ENCODE peak calls at places on chromosomes 16 and 17, in four cellular contexts. V is IMR-90, X is Panc1, T is neural progenitor cell. W is an unnamed sample.

GRCh38 chr17:63151981-63152523 is 186.0 kb downstream of the TANC2 start:
- DNase-seq in V (peak; percentile 63), X (no peak), T (peak; percentile 36), W (no peak)

GRCh38 chr17:44345497-44346026 is 460 bp downstream of the GRN start:
- DNase-seq in V (peak; percentile 59), X (no peak), T (peak; percentile 91), W (peak; percentile 56)

GRCh38 chr16:55346475-55346874 is 22.5 kb downstream of the IRX6 start:
- DNase-seq in V (no peak), X (no peak), T (no peak), W (no peak)

GRCh38 chr17:46831573-46832305 is 13.2 kb upstream of the WNT3 start:
- DNase-seq in V (no peak), X (no peak), T (no peak), W (no peak)

GRCh38 chr17:42325026-42325425 is 36.7 kb downstream of the STAT5A start:
- DNase-seq in V (peak; percentile 88), X (peak; percentile 81), T (no peak), W (no peak)

GRCh38 chr16:17356243-17356933 is 114.4 kb downstream of the XYLT1 start:
- DNase-seq in V (no peak), X (no peak), T (no peak), W (no peak)

GRCh38 chr17:45428050-45428953 is 4.4 kb downstream of the ARHGAP27 start:
- DNase-seq in V (peak; percentile 42), X (no peak), T (peak; percentile 87), W (peak; percentile 73)

GRCh38 chr17:5826384-5826783 is 242.1 kb upstream of the NLRP1 start:
- DNase-seq in V (peak; percentile 61), X (peak; percentile 46), T (no peak), W (no peak)

GRCh38 chr16:15887283-15887682 is 1.1 kb downstream of the CEP20 start:
- DNase-seq in V (no peak), X (no peak), T (no peak), W (no peak)

GRCh38 chr16:85528528-85529387 is 84.4 kb upstream of the GSE1 start:
- DNase-seq in V (no peak), X (no peak), T (no peak), W (peak; percentile 31)

GRCh38 chr17:11608396-11608795 is 10.1 kb downstream of the DNAH9 start:
- DNase-seq in V (no peak), X (no peak), T (no peak), W (no peak)

GRCh38 chr17:5785343-5785742 is 201.0 kb upstream of the NLRP1 start:
- DNase-seq in V (peak; percentile 76), X (no peak), T (no peak), W (no peak)

GRCh38 chr17:50425682-50426471 is at the start of gene ACSF2:
- DNase-seq in V (peak; percentile 22), X (no peak), T (peak; percentile 66), W (peak; percentile 79)

GRCh38 chr16:89722392-89723278 is 1.3 kb downstream of the ZNF276 start:
- DNase-seq in V (peak; percentile 16), X (no peak), T (peak; percentile 43), W (peak; percentile 80)

GRCh38 chr17:79413591-79413990 is 197.3 kb downstream of the RBFOX3 start:
- DNase-seq in V (no peak), X (no peak), T (no peak), W (no peak)

GRCh38 chr17:66837226-66837625 is 2.3 kb downstream of the CACNG5 start:
- DNase-seq in V (no peak), X (no peak), T (no peak), W (no peak)

GRCh38 chr17:14094676-14095075 is 25.4 kb downstream of the COX10 start:
- DNase-seq in V (no peak), X (no peak), T (no peak), W (no peak)

GRCh38 chr16:30186444-30186781 is 3.0 kb downstream of the CORO1A start:
- DNase-seq in V (no peak), X (no peak), T (no peak), W (no peak)

GRCh38 chr17:42872251-42872965 is 21.4 kb downstream of the AOC3 start:
- DNase-seq in V (peak; percentile 10), X (no peak), T (no peak), W (no peak)

GRCh38 chr16:73329363-73330306 is 281.7 kb upstream of the ZFHX3 start:
- DNase-seq in V (no peak), X (no peak), T (peak; percentile 51), W (no peak)

GRCh38 chr17:82072827-82073226 is 7.2 kb upstream of the DUS1L start:
- DNase-seq in V (no peak), X (no peak), T (no peak), W (no peak)

GRCh38 chr16:77132051-77132618 is 58.9 kb upstream of the MON1B start:
- DNase-seq in V (no peak), X (no peak), T (no peak), W (no peak)

GRCh38 chr16:73040735-73041402 is 7.1 kb downstream of the ZFHX3 start:
- DNase-seq in V (no peak), X (no peak), T (no peak), W (no peak)

GRCh38 chr17:62870581-62870964 is 62.5 kb upstream of the MARCHF10 start:
- DNase-seq in V (no peak), X (no peak), T (peak; percentile 14), W (no peak)

GRCh38 chr16:77213542-77214108 is 14.4 kb downstream of the SYCE1L start:
- DNase-seq in V (peak; percentile 86), X (peak; percentile 77), T (no peak), W (no peak)

GRCh38 chr16:29975811-29976511 is 2.3 kb downstream of the TAOK2 start:
- DNase-seq in V (no peak), X (no peak), T (no peak), W (no peak)

GRCh38 chr16:5966004-5966403 is 868.4 kb upstream of the EEF2KMT start:
- DNase-seq in V (no peak), X (no peak), T (no peak), W (no peak)

GRCh38 chr16:49458656-49459445 is 85.2 kb downstream of the C16orf78 start:
- DNase-seq in V (no peak), X (no peak), T (no peak), W (peak; percentile 2)

GRCh38 chr16:68028996-68029395 is 5.9 kb downstream of the DUS2 start:
- DNase-seq in V (no peak), X (no peak), T (no peak), W (no peak)

GRCh38 chr17:63854709-63855108 is 12.2 kb upstream of the SMARCD2 start:
- DNase-seq in V (no peak), X (no peak), T (no peak), W (no peak)

GRCh38 chr17:82843904-82844640 is 4.2 kb upstream of the ZNF750 start:
- DNase-seq in V (no peak), X (no peak), T (no peak), W (no peak)

GRCh38 chr17:57033296-57033695 is 51.8 kb upstream of the AKAP1 start:
- DNase-seq in V (no peak), X (no peak), T (no peak), W (no peak)

GRCh38 chr17:49567871-49568694 is 7.6 kb upstream of the NXPH3 start:
- DNase-seq in V (peak; percentile 66), X (no peak), T (peak; percentile 92), W (peak; percentile 75)

GRCh38 chr17:30345089-30345433 is 11.2 kb upstream of the TMIGD1 start:
- DNase-seq in V (no peak), X (no peak), T (no peak), W (no peak)

GRCh38 chr17:30341703-30342102 is 7.8 kb upstream of the TMIGD1 start:
- DNase-seq in V (no peak), X (no peak), T (no peak), W (no peak)

GRCh38 chr17:30344283-30345088 is 10.6 kb upstream of the TMIGD1 start:
- DNase-seq in V (peak; percentile 59), X (no peak), T (no peak), W (no peak)

GRCh38 chr17:30345527-30346075 is 11.7 kb upstream of the TMIGD1 start:
- DNase-seq in V (no peak), X (no peak), T (no peak), W (no peak)

GRCh38 chr17:30343741-30344140 is 9.9 kb upstream of the TMIGD1 start:
- DNase-seq in V (no peak), X (no peak), T (no peak), W (no peak)
- H3K27ac ChIP-seq in V (no peak overlapping the region), X (peak overlapping the region; percentile 3), T (no peak overlapping the region), W (no peak overlapping the region)

GRCh38 chr17:76723812-76724211 is 2.6 kb downstream of the JMJD6 start:
- DNase-seq in V (no peak), X (no peak), T (no peak), W (no peak)
- TF ChIP-seq CTCF in V (no peak), X (no peak), T (no peak), W (no peak)

GRCh38 chr16:57747496-57747895 is 11.9 kb downstream of the KATNB1 start:
- DNase-seq in V (no peak), X (no peak), T (peak; percentile 55), W (no peak)

GRCh38 chr16:57748596-57748995 is 13.0 kb downstream of the KATNB1 start:
- DNase-seq in V (no peak), X (no peak), T (no peak), W (no peak)

GRCh38 chr16:57747996-57748395 is 12.4 kb downstream of the KATNB1 start:
- DNase-seq in V (no peak), X (no peak), T (no peak), W (no peak)

GRCh38 chr16:57749872-57750452 is 14.4 kb downstream of the KATNB1 start:
- DNase-seq in V (no peak), X (no peak), T (no peak), W (no peak)

DNA sequence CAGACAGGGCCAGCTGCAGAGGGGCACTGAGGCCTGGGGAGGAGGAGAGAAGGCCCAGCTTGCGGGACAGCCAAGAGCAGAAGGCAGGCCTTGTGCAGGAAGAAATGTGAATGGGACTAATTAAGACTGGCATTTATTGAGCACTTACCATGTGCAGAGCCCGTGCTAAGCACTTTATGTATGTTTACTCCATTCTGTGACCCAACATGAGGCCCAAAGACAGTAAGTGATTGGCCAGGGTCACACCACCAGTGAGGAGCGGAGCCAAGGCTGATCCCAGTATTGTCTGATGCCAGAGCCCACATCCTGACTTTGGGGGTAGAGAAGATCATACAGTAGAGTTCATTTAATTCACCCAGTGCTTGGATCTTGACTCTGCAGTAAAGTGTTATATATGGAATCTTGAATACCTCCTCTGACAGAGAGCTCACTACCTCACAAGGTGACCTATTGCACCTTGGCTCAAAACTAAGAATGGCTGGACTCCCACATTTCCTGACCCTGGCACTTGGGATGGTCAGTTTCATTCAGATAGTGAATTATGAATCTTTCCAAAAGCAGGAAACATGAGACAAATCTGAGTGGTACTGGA is 13.6 kb downstream of the KATNB1 start:
- DNase-seq in V (no peak), X (no peak), T (no peak), W (no peak)
- H3K27ac ChIP-seq in V (no peak overlapping the region), X (no peak overlapping the region), T (no peak overlapping the region), W (no peak overlapping the region)

GRCh38 chr17:54426287-54426886 is 474.3 kb upstream of the TOM1L1 start:
- DNase-seq in V (no peak), X (no peak), T (peak; percentile 53), W (no peak)
- TF ChIP-seq CTCF in V (no peak), X (peak; percentile 46), T (peak; percentile 75), W (no peak)

GRCh38 chr17:78122221-78122990 is 6.1 kb downstream of the TMC6 start:
- DNase-seq in V (no peak), X (no peak), T (no peak), W (no peak)
- H3K27ac ChIP-seq in V (no peak overlapping the region), X (no peak overlapping the region), T (no peak overlapping the region), W (peak overlapping the region; percentile 47)

GRCh38 chr17:30942311-30943079 is 20.8 kb downstream of the ADAP2 start:
- DNase-seq in V (peak; percentile 62), X (no peak), T (no peak), W (no peak)
- TF ChIP-seq CTCF in V (peak; percentile 36), X (no peak), T (no peak), W (no peak)

W was measured in CD8-positive, alpha-beta T cell.